ENCODE peak calls at places on chromosomes 6 and 20, in nine cellular contexts. Q is neural progenitor cell; E is GM23248; I is ascending aorta; L is adipocyte; Y is body of pancreas; N is tibial artery; C is upper lobe of right lung; Z is CD8-positive, alpha-beta memory T cell. F is an unnamed sample. For H3K9me3, H3K36me3 and H3K4me1, the result is how much of the 10 kb centered on the place peaks cover.

GRCh38 chr6:128131566-128131965 is 230.7 kb upstream of the THEMIS start:
- DNase-seq in Q (no peak), E (peak), I (no peak), L (peak), Y (no peak), N (no peak), C (no peak), Z (no peak), F (no peak)

GRCh38 chr20:45935416-45936046 is 1.0 kb downstream of the PCIF1 start:
- DNase-seq in Q (no peak), E (peak), I (no peak), L (peak), Y (no peak), N (no peak), C (no peak), Z (no peak), F (no peak)

GRCh38 chr6:34359438-34360158 is 32.9 kb downstream of the NUDT3 start:
- DNase-seq in Q (no peak), E (peak), I (no peak), L (peak), Y (no peak), N (no peak), C (no peak), Z (no peak), F (no peak)

GRCh38 chr20:33693741-33694645 is 7.8 kb upstream of the E2F1 start:
- DNase-seq in Q (peak), E (no peak), I (no peak), L (no peak), Y (no peak), N (peak), C (no peak), Z (no peak), F (no peak)

GRCh38 chr6:16773376-16773775 is 12.1 kb upstream of the ATXN1 start:
- DNase-seq in Q (no peak), E (no peak), I (no peak), L (no peak), Y (no peak), N (no peak), C (no peak), Z (no peak), F (no peak)

GRCh38 chr6:1950631-1951030 is 294.8 kb downstream of the GMDS start:
- DNase-seq in Q (no peak), E (no peak), I (no peak), L (no peak), Y (no peak), N (no peak), C (no peak), Z (no peak), F (no peak)

GRCh38 chr6:125986956-125987617 is 747 bp downstream of the TRMT11 start:
- DNase-seq in Q (no peak), E (peak), I (no peak), L (peak), Y (no peak), N (no peak), C (no peak), Z (no peak), F (no peak)

GRCh38 chr6:6724319-6725119 is 136.0 kb downstream of the LY86 start:
- DNase-seq in Q (peak), E (peak), I (no peak), L (peak), Y (peak), N (peak), C (peak), Z (no peak), F (no peak)

GRCh38 chr6:134080171-134080795 is 27.9 kb upstream of the SLC2A12 start:
- DNase-seq in Q (no peak), E (no peak), I (no peak), L (no peak), Y (no peak), N (no peak), C (no peak), Z (no peak), F (no peak)

GRCh38 chr6:32764050-32764449 is 718 bp upstream of the HLA-DQB2 start:
- DNase-seq in Q (no peak), E (no peak), I (no peak), L (no peak), Y (no peak), N (no peak), C (no peak), Z (no peak), F (no peak)

GRCh38 chr6:116971959-116972358 is 94.9 kb downstream of the RFX6 start:
- DNase-seq in Q (peak), E (peak), I (no peak), L (peak), Y (peak), N (no peak), C (no peak), Z (no peak), F (no peak)

GRCh38 chr6:80769101-80769500 is 662.6 kb downstream of the BCKDHB start:
- DNase-seq in Q (no peak), E (peak), I (no peak), L (peak), Y (no peak), N (no peak), C (no peak), Z (no peak), F (no peak)

GRCh38 chr6:31865205-31866118 is 2.8 kb upstream of the NEU1 start:
- DNase-seq in Q (no peak), E (no peak), I (no peak), L (no peak), Y (no peak), N (no peak), C (no peak), Z (no peak), F (no peak)

GRCh38 chr6:29926795-29927427 is 15.4 kb upstream of the HLA-A start:
- DNase-seq in Q (peak), E (peak), I (no peak), L (peak), Y (peak), N (peak), C (peak), Z (peak), F (no peak)

GRCh38 chr6:87436435-87436834 is 28.7 kb downstream of the CFAP206 start:
- DNase-seq in Q (peak), E (peak), I (no peak), L (peak), Y (peak), N (no peak), C (no peak), Z (peak), F (peak)

GRCh38 chr20:49768204-49769124 is 44.2 kb upstream of the SLC9A8 start:
- DNase-seq in Q (peak), E (peak), I (no peak), L (peak), Y (peak), N (peak), C (peak), Z (no peak), F (peak)

GRCh38 chr6:103893082-103893481 is 966.6 kb downstream of the HACE1 start:
- DNase-seq in Q (no peak), E (no peak), I (no peak), L (no peak), Y (no peak), N (no peak), C (no peak), Z (no peak), F (no peak)

GRCh38 chr6:140062042-140063041 is 687.9 kb upstream of the CITED2 start:
- DNase-seq in Q (no peak), E (peak), I (no peak), L (peak), Y (peak), N (peak), C (no peak), Z (no peak), F (no peak)

GRCh38 chr20:24782221-24782620 is 166.8 kb upstream of the CST7 start:
- DNase-seq in Q (no peak), E (no peak), I (no peak), L (no peak), Y (no peak), N (peak), C (peak), Z (no peak), F (no peak)

GRCh38 chr6:1494671-1495070 is 105.3 kb downstream of the FOXF2 start:
- DNase-seq in Q (no peak), E (no peak), I (no peak), L (no peak), Y (no peak), N (no peak), C (no peak), Z (no peak), F (no peak)

GRCh38 chr6:5389086-5389745 is 127.9 kb downstream of the FARS2 start:
- DNase-seq in Q (no peak), E (peak), I (no peak), L (peak), Y (no peak), N (no peak), C (no peak), Z (no peak), F (no peak)

GRCh38 chr6:30357678-30358339 is 12.9 kb downstream of the RPP21 start:
- DNase-seq in Q (peak), E (peak), I (no peak), L (peak), Y (peak), N (no peak), C (no peak), Z (peak), F (peak)

GRCh38 chr20:57476073-57476526 is 48.8 kb downstream of the CTCFL start:
- DNase-seq in Q (no peak), E (no peak), I (no peak), L (no peak), Y (no peak), N (peak), C (peak), Z (no peak), F (no peak)

GRCh38 chr20:50774515-50774914 is 20.3 kb upstream of the BCAS4 start:
- DNase-seq in Q (no peak), E (no peak), I (no peak), L (no peak), Y (no peak), N (peak), C (peak), Z (no peak), F (no peak)

GRCh38 chr6:158629376-158630221 is 14.9 kb downstream of the DYNLT1 start:
- DNase-seq in Q (peak), E (no peak), I (no peak), L (no peak), Y (peak), N (peak), C (peak), Z (no peak), F (no peak)

GRCh38 chr6:30829639-30830250 is 54.6 kb upstream of the DDR1 start:
- DNase-seq in Q (peak), E (no peak), I (no peak), L (no peak), Y (no peak), N (no peak), C (no peak), Z (no peak), F (no peak)

GRCh38 chr6:168128631-168129291 is 49.7 kb upstream of the FRMD1 start:
- DNase-seq in Q (no peak), E (no peak), I (no peak), L (no peak), Y (no peak), N (no peak), C (no peak), Z (no peak), F (no peak)

GRCh38 chr6:168129292-168130167 is 50.5 kb upstream of the FRMD1 start:
- DNase-seq in Q (no peak), E (no peak), I (no peak), L (no peak), Y (no peak), N (no peak), C (no peak), Z (no peak), F (no peak)

GRCh38 chr6:168127384-168127868 is 48.4 kb upstream of the FRMD1 start:
- DNase-seq in Q (no peak), E (no peak), I (no peak), L (no peak), Y (no peak), N (no peak), C (no peak), Z (no peak), F (no peak)

GRCh38 chr6:168126566-168127383 is 47.8 kb upstream of the FRMD1 start:
- DNase-seq in Q (no peak), E (no peak), I (no peak), L (no peak), Y (no peak), N (no peak), C (no peak), Z (no peak), F (no peak)

DNA sequence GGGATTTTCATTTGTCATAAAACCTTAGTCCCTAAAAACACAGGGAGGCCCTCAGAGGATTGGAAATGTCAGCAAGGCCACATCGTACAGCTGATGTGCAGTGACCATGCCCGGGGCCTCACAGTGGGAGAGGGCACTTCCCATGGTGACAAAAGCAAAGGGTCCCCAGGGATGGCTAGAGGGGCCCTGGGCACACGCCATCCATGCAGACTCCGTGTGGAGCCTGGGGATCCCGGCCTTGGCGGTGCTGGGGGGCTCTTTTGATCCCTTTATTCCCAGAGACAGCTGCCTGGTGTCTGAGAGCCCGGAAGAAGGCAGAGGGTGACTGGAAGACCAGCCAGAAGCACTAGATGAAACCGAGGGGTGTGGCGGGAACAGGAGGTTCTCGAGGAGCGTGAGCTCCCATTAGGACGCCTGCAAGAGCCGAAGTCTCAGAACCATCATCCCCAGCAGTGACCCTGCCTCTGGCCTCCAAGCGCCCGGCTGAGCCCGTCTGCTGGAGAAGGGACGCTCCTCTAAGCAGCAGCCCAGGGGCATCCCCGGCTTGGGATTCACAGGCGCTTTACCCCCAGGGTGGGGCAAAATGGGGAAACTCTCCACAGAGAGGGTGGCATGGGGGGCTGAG is 49.1 kb upstream of the FRMD1 start:
- DNase-seq in Q (no peak), E (no peak), I (no peak), L (no peak), Y (no peak), N (no peak), C (no peak), Z (no peak), F (no peak)
- H3K9me3 ChIP-seq in Q (under half), E (under half), I (under half), L (under half), Y (under half), N (under half), C (under half), Z (under half), F (under half)

DNA sequence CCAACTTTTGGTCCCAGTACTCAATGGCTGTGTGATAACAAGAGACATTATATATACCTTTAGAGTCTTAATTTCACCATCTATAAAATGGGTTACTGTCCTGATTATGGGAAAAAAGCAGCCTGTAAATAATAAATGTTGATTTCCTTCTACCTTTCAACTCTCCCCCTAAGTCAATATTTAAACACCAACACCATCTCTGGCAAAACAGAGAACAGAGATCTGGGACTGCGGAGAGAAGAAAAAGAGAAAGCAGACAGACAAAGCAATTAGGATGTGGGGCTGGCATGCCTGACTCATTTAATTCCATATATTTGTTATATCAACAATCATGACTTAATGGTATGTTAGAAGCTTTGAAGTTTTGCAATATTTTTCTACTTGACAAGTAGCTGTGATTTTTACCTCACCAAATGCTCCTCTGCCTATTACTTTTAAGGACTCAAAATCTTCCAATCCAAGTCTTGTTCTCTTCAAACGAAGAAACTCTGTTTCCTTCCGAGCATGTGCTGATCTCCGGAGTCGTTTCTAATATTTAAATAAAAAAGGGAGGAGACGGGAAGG is 23.3 kb downstream of the STK38 start:
- DNase-seq in Q (no peak), E (no peak), I (no peak), L (no peak), Y (no peak), N (no peak), C (no peak), Z (no peak), F (no peak)
- H3K36me3 ChIP-seq in Q (under half), E (half or more), I (half or more), L (half or more), Y (under half), N (half or more), C (half or more), Z (half or more), F (under half)

GRCh38 chr6:10314163-10314955 is 100.5 kb downstream of the TFAP2A start:
- DNase-seq in Q (no peak), E (no peak), I (no peak), L (no peak), Y (no peak), N (no peak), C (no peak), Z (no peak), F (no peak)
- H3K4me1 ChIP-seq in Q (half or more), E (under half), I (under half), L (under half), Y (under half), N (under half), C (under half), Z (under half), F (under half)

GRCh38 chr20:42359617-42360016 is 741.4 kb upstream of the CHD6 start:
- DNase-seq in Q (no peak), E (no peak), I (no peak), L (no peak), Y (no peak), N (no peak), C (no peak), Z (no peak), F (no peak)
- H3K9me3 ChIP-seq in Q (under half), E (under half), I (under half), L (under half), Y (under half), N (under half), C (under half), Z (under half), F (under half)

DNA sequence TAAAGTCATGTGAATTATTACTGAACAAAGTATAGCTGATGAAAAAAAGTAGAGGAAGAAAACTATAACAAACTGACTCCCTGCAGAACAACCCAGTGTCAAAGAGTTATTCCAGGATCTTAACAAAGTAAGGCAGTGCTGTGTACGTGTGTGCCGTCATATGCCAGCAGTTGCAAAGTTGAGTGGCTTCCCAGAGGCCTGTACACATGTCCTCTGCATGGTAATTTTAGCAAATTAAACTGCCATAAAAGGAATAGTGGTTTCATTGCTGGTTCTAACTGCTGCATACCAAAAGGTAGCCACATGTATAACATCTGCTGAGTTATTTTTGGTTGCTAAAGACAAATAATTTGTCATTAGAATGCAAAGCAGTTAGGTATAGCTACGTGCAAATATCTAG is 44.8 kb downstream of the RIPOR2 start:
- DNase-seq in Q (no peak), E (no peak), I (no peak), L (no peak), Y (no peak), N (no peak), C (no peak), Z (no peak), F (no peak)
- H3K36me3 ChIP-seq in Q (under half), E (under half), I (under half), L (under half), Y (under half), N (under half), C (under half), Z (under half), F (under half)